ENCODE peak calls at places on chromosomes 3 and 15, in five cellular contexts. A is uterus, R is right lobe of liver, N is ovary, J is body of pancreas. B is an unnamed sample.

GRCh38 chr15:101723161-101723873 is 956 bp downstream of the TARS3 start:
- DNase-seq in N (no peak), J (peak; percentile 11), A (no peak), R (no peak), B (peak; percentile 63)

GRCh38 chr3:73719413-73719831 is 94.7 kb upstream of the PDZRN3 start:
- DNase-seq in A (peak; percentile 32), J (no peak), R (no peak), N (no peak), B (no peak)

GRCh38 chr15:23860290-23860751 is 173.2 kb upstream of the NDN start:
- DNase-seq in J (no peak), R (no peak), A (no peak), N (no peak), B (no peak)

GRCh38 chr15:79721256-79721655 is 175.6 kb downstream of the MTHFS start:
- DNase-seq in J (no peak), A (no peak), R (no peak), N (no peak), B (no peak)

GRCh38 chr3:182490601-182491485 is 302.5 kb upstream of the ATP11B start:
- DNase-seq in A (no peak), N (no peak), J (no peak), R (no peak), B (peak; percentile 34)

GRCh38 chr3:11085078-11085840 is 69.0 kb upstream of the HRH1 start:
- DNase-seq in J (no peak), R (no peak), A (no peak), N (no peak), B (no peak)

GRCh38 chr3:143363276-143363675 is 243.7 kb downstream of the CHST2 start:
- DNase-seq in R (no peak), N (no peak), J (no peak), A (no peak), B (peak; percentile 68)

GRCh38 chr3:66439666-66440344 is 61.0 kb downstream of the LRIG1 start:
- DNase-seq in N (peak; percentile 34), J (no peak), A (no peak), R (no peak), B (peak; percentile 20)

GRCh38 chr15:98853593-98854420 is 153.8 kb downstream of the PGPEP1L start:
- DNase-seq in A (no peak), N (no peak), R (no peak), J (no peak), B (no peak)

GRCh38 chr3:132628157-132628556 is 31.1 kb downstream of the ACKR4 start:
- DNase-seq in R (no peak), N (no peak), J (no peak), A (no peak), B (no peak)

GRCh38 chr3:197355713-197356112 is 57.3 kb upstream of the DLG1 start:
- DNase-seq in A (no peak), J (no peak), N (no peak), R (no peak), B (no peak)

GRCh38 chr3:39707314-39707909 is 102.0 kb upstream of the MYRIP start:
- DNase-seq in J (no peak), A (no peak), R (no peak), N (no peak), B (peak; percentile 38)

GRCh38 chr15:62067448-62068044 is 769 bp downstream of the C2CD4A start:
- DNase-seq in R (peak; percentile 53), J (peak; percentile 59), A (peak; percentile 22), N (peak; percentile 12), B (no peak)

GRCh38 chr3:41682996-41683395 is 278.9 kb downstream of the ULK4 start:
- DNase-seq in J (no peak), A (no peak), N (no peak), R (no peak), B (no peak)

GRCh38 chr3:101138817-101139216 is 145.6 kb upstream of the ABI3BP start:
- DNase-seq in A (no peak), R (no peak), N (no peak), J (no peak), B (no peak)

GRCh38 chr3:60698117-60698516 is 553.1 kb downstream of the FHIT start:
- DNase-seq in N (no peak), J (no peak), A (no peak), R (no peak), B (no peak)

GRCh38 chr3:33918357-33918756 is 119.9 kb downstream of the PDCD6IP start:
- DNase-seq in A (no peak), R (no peak), N (no peak), J (no peak), B (no peak)

GRCh38 chr3:196903740-196904139 is 36.0 kb downstream of the SENP5 start:
- DNase-seq in A (no peak), N (no peak), R (no peak), J (no peak), B (no peak)

GRCh38 chr3:14144423-14145075 is 19.7 kb downstream of the TMEM43 start:
- DNase-seq in R (peak; percentile 69), N (peak; percentile 67), J (peak; percentile 77), A (peak; percentile 66), B (peak; percentile 95)

GRCh38 chr3:13053425-13053824 is 19.8 kb downstream of the IQSEC1 start:
- DNase-seq in A (no peak), R (no peak), N (peak; percentile 19), J (no peak), B (peak; percentile 36)

GRCh38 chr3:189947068-189947467 is 173.6 kb downstream of the P3H2 start:
- DNase-seq in R (no peak), N (no peak), A (no peak), J (no peak), B (no peak)

GRCh38 chr3:163347944-163348343 is 1730.4 kb downstream of the SI start:
- DNase-seq in R (no peak), A (no peak), J (no peak), N (no peak), B (no peak)

GRCh38 chr3:66095295-66096001 is 56.7 kb upstream of the MAGI1 start:
- DNase-seq in N (no peak), J (no peak), A (no peak), R (no peak), B (peak; percentile 2)

GRCh38 chr3:13223574-13224237 is 150.5 kb upstream of the IQSEC1 start:
- DNase-seq in N (peak; percentile 65), A (no peak), J (peak; percentile 84), R (peak; percentile 82), B (peak; percentile 80)

GRCh38 chr15:95300958-95301357 is 1029.5 kb upstream of the NR2F2 start:
- DNase-seq in J (no peak), N (no peak), R (no peak), A (no peak), B (no peak)

GRCh38 chr3:43177092-43177491 is 71.2 kb upstream of the POMGNT2 start:
- DNase-seq in A (no peak), N (no peak), J (no peak), R (peak; percentile 81), B (no peak)

GRCh38 chr15:56234804-56235203 is 8.9 kb downstream of the RFX7 start:
- DNase-seq in N (no peak), A (no peak), R (no peak), J (no peak), B (peak; percentile 46)

GRCh38 chr3:57221883-57222282 is 5.6 kb upstream of the APPL1 start:
- DNase-seq in N (no peak), A (no peak), J (no peak), R (no peak), B (peak; percentile 7)

GRCh38 chr15:90681480-90681879 is 35.7 kb upstream of the BLM start:
- DNase-seq in R (no peak), A (peak; percentile 31), J (no peak), N (no peak), B (no peak)

GRCh38 chr3:107973152-107973551 is 117.7 kb downstream of the CD47 start:
- DNase-seq in N (no peak), R (no peak), A (no peak), J (no peak), B (no peak)

GRCh38 chr3:38561746-38562466 is 65.8 kb downstream of the EXOG start:
- DNase-seq in J (peak; percentile 2), N (no peak), A (no peak), R (peak; percentile 29), B (no peak)

GRCh38 chr3:111984636-111985298 is 5.9 kb downstream of the ABHD10 start:
- DNase-seq in N (no peak), A (no peak), R (no peak), J (no peak), B (no peak)

GRCh38 chr15:89778861-89779260 is 2.7 kb downstream of the MESP2 start:
- DNase-seq in A (no peak), J (no peak), R (no peak), N (no peak), B (no peak)

GRCh38 chr15:51561271-51561670 is 61.3 kb downstream of the DMXL2 start:
- DNase-seq in J (no peak), N (no peak), A (no peak), R (no peak), B (peak; percentile 64)

GRCh38 chr3:130850044-130850797 is 43.7 kb upstream of the ATP2C1 start:
- DNase-seq in N (peak; percentile 15), R (no peak), J (peak; percentile 38), A (no peak), B (peak; percentile 96)

GRCh38 chr3:50274371-50275104 is 4.3 kb upstream of the LSMEM2 start:
- DNase-seq in J (peak; percentile 68), A (no peak), N (no peak), R (peak; percentile 79), B (peak; percentile 81)

GRCh38 chr3:3125977-3126376 is 763 bp upstream of the TRNT1 start:
- DNase-seq in A (no peak), J (no peak), R (no peak), N (no peak), B (no peak)

GRCh38 chr3:3127432-3128010 is 781 bp downstream of the TRNT1 start:
- DNase-seq in R (no peak), N (no peak), A (no peak), J (no peak), B (peak; percentile 56)

GRCh38 chr3:3129579-3129978 is 2.8 kb downstream of the TRNT1 start:
- DNase-seq in N (no peak), R (no peak), A (no peak), J (no peak), B (no peak)

GRCh38 chr3:3126477-3127431 is at the start of gene TRNT1:
- DNase-seq in J (peak; percentile 97), N (peak; percentile 95), R (peak; percentile 97), A (peak; percentile 96), B (peak; percentile 95)
- TF ChIP-seq POLR2A in J (peak; percentile 90), N (peak; percentile 90), R (peak; percentile 94), A (peak; percentile 91), B (peak; percentile 89)

DNA sequence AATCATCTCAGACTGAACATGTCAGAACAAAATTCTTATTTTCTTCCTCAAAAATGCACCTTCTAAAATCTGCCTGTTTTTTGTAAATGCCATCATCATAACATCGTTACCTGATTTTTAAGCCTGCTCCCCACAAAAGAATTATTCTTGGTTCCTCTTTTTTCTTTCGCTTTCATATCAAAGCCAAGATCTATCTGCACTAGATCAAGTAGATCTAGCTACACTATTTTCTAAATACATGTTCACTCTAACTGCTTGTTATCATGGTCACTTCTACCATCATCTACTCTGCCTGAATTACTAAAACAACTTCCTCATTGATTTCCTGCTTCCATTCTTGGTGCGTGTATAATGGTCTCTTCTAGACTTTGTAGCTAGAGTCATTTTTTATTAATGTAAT is 217.7 kb downstream of the ARPP21 start:
- DNase-seq in R (no peak), J (no peak), A (no peak), N (no peak), B (no peak)
- H3K4me3 ChIP-seq in R (no peak overlapping the region), J (no peak overlapping the region), A (no peak overlapping the region), N (no peak overlapping the region), B (no peak overlapping the region)

GRCh38 chr3:170355738-170356595 is 1.5 kb upstream of the SKIL start:
- DNase-seq in R (peak; percentile 60), J (peak; percentile 64), A (peak; percentile 41), N (peak; percentile 47), B (peak; percentile 76)
- TF ChIP-seq POLR2A in R (no peak), J (no peak), A (no peak), N (no peak), B (no peak)

GRCh38 chr3:25889132-25889917 is 99.4 kb downstream of the OXSM start:
- DNase-seq in R (no peak), N (no peak), A (no peak), J (no peak), B (no peak)
- H3K4me3 ChIP-seq in R (no peak overlapping the region), N (no peak overlapping the region), A (no peak overlapping the region), J (no peak overlapping the region), B (no peak overlapping the region)

B was measured in NB4.